ENCODE peak calls at places on chromosomes 2 and 18, in six cellular contexts. X, U, E, Z, C and B are unnamed samples.

GRCh38 chr2:143841935-143842334 is 678.0 kb downstream of the ZEB2 start:
- DNase-seq in C (peak; percentile 40), Z (no peak), E (peak; percentile 7), U (no peak), X (no peak), B (peak; percentile 33)

GRCh38 chr18:46718501-46719341 is 38.1 kb downstream of the ST8SIA5 start:
- DNase-seq in U (no peak), X (no peak), E (peak; percentile 97), Z (no peak), C (peak; percentile 21), B (peak; percentile 60)

GRCh38 chr2:7456762-7457161 is 539.5 kb downstream of the RNF144A start:
- DNase-seq in U (no peak), C (no peak), X (no peak), Z (no peak), E (no peak), B (no peak)

GRCh38 chr2:201987426-201987825 is 46.2 kb upstream of the FZD7 start:
- DNase-seq in E (no peak), U (no peak), Z (no peak), C (no peak), X (no peak), B (no peak)

GRCh38 chr2:29606105-29606871 is 315.1 kb downstream of the ALK start:
- DNase-seq in E (peak; percentile 95), C (peak; percentile 87), X (peak; percentile 1), U (no peak), Z (no peak), B (peak; percentile 94)

GRCh38 chr2:238007924-238008323 is 41.1 kb downstream of the UBE2F start:
- DNase-seq in E (no peak), X (no peak), U (no peak), Z (no peak), C (no peak), B (no peak)

GRCh38 chr2:168534926-168535325 is 78.9 kb downstream of the CERS6 start:
- DNase-seq in Z (no peak), X (no peak), E (no peak), C (no peak), U (no peak), B (no peak)

GRCh38 chr2:30923575-30923974 is 116.3 kb upstream of the CAPN13 start:
- DNase-seq in Z (no peak), E (no peak), X (no peak), C (no peak), U (no peak), B (no peak)

GRCh38 chr18:12686100-12686499 is 16.4 kb downstream of the CEP76 start:
- DNase-seq in X (no peak), C (peak; percentile 43), E (peak; percentile 4), U (no peak), Z (no peak), B (peak; percentile 36)